ENCODE peak calls at places on chromosome 18, in five cellular contexts. L is H9, U is mesenchymal stem cell, B is trophoblast cell, G is H1. Q is an unnamed sample.

GRCh38 chr18:3655637-3656050 is 205.7 kb downstream of the TGIF1 start:
- DNase-seq in G (no peak), B (no peak), L (no peak), U (no peak), Q (no peak)

GRCh38 chr18:14999085-14999975 is 251.4 kb downstream of the ANKRD30B start:
- DNase-seq in B (no peak), U (no peak), G (peak), L (no peak), Q (no peak)

GRCh38 chr18:37398248-37398920 is 167.2 kb downstream of the CELF4 start:
- DNase-seq in G (no peak), U (peak), L (no peak), B (no peak), Q (no peak)

GRCh38 chr18:75727479-75727878 is 300.0 kb upstream of the SMIM21 start:
- DNase-seq in B (no peak), U (peak), L (peak), G (peak), Q (peak)

GRCh38 chr18:62486290-62486964 is 36.4 kb upstream of the ZCCHC2 start:
- DNase-seq in B (peak), L (no peak), U (peak), G (no peak), Q (no peak)

GRCh38 chr18:43596106-43596712 is 318.9 kb upstream of the SYT4 start:
- DNase-seq in B (no peak), L (no peak), U (peak), G (no peak), Q (peak)

GRCh38 chr18:74155276-74155675 is 7.0 kb downstream of the TIMM21 start:
- DNase-seq in U (no peak), B (no peak), L (no peak), G (no peak), Q (no peak)

GRCh38 chr18:36315736-36316135 is 18.2 kb downstream of the FHOD3 start:
- DNase-seq in L (peak), G (peak), B (no peak), U (peak), Q (no peak)

GRCh38 chr18:8428951-8429350 is 180.3 kb upstream of the RAB12 start:
- DNase-seq in B (no peak), G (no peak), L (no peak), U (no peak), Q (no peak)

GRCh38 chr18:48720655-48721025 is 181.8 kb downstream of the CTIF start:
- DNase-seq in L (no peak), B (no peak), U (no peak), G (no peak), Q (no peak)

GRCh38 chr18:48723016-48723415 is 184.2 kb downstream of the CTIF start:
- DNase-seq in B (no peak), U (no peak), L (no peak), G (no peak), Q (no peak)

GRCh38 chr18:48719388-48719787 is 180.6 kb downstream of the CTIF start:
- DNase-seq in L (no peak), G (no peak), B (no peak), U (no peak), Q (no peak)

GRCh38 chr18:48719988-48720654 is 181.3 kb downstream of the CTIF start:
- DNase-seq in B (no peak), G (no peak), L (no peak), U (peak), Q (no peak)

DNA sequence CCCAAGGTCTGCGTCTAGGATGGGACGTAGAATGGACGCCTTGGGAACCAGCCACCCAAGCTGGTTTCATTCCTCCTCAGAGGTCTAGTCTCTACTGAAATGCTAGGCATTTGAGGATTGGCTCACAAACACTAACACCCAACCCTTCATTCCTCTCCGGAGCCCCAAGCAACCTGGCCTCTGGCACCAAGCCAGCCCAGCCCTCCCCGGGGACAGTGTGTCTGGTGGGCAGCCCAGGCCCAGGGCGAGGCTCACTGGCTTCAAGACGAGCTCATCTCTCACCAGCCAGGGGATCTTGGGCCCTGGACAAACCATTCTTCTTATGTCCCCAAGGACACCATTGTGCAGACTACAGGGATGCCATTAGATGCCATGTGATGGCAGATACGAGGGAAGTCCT is 182.5 kb downstream of the CTIF start:
- DNase-seq in G (no peak), B (no peak), L (no peak), U (no peak), Q (no peak)
- H2BK120ac ChIP-seq in G (no peak), B (no peak), L (no peak), U (no peak), Q (no peak)

GRCh38 chr18:56389190-56389589 is 249.2 kb downstream of the TXNL1 start:
- DNase-seq in U (no peak), G (no peak), L (no peak), B (no peak), Q (no peak)

GRCh38 chr18:56393870-56394269 is 244.5 kb downstream of the TXNL1 start:
- DNase-seq in G (no peak), L (no peak), B (no peak), U (no peak), Q (no peak)

GRCh38 chr18:56388571-56388970 is 249.8 kb downstream of the TXNL1 start:
- DNase-seq in G (no peak), U (no peak), L (no peak), B (no peak), Q (no peak)

GRCh38 chr18:56386856-56387255 is 251.5 kb downstream of the TXNL1 start:
- DNase-seq in U (no peak), G (no peak), L (no peak), B (no peak), Q (no peak)

GRCh38 chr18:56391933-56392590 is 246.3 kb downstream of the TXNL1 start:
- DNase-seq in B (no peak), U (no peak), G (no peak), L (no peak), Q (no peak)
- H2BK12ac ChIP-seq in B (no peak), U (no peak), G (no peak), L (no peak), Q (no peak)

DNA sequence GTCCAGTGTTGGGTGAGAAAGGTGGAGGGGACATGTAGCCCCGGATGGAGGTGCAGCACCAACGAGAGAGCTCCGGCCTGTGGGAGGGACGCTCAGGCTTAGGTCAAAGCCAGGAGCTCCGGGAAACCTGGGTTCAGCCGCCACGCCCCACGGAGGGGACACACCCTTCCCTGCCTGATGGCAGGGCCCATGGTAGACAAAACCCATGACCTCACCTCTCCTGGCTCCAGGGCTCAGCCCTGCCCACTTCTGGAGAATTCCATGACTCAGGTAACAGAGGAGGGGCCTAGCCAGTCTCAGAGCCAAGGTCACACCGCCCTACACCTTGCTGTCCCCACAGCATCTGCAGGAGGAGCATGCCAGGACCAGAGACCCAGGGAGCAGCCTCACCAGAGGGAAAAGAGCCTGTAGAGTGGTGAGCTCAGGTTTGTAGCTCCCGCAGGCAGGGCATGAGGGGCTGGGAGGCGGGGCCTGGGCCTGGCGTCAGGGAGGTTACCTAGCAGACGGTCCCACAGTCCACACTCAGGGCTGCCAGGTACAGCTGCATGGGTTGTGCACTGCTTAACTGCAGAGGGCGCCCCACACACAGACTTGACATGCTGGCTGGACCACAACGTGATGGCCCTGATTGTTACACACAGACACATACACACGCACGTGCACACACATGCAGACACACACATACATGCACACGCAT is 70.8 kb upstream of the SMAD7 start:
- DNase-seq in G (peak), B (peak), L (peak), U (peak), Q (no peak)
- H2BK120ac ChIP-seq in G (no peak), B (peak), L (no peak), U (no peak), Q (peak)

DNA sequence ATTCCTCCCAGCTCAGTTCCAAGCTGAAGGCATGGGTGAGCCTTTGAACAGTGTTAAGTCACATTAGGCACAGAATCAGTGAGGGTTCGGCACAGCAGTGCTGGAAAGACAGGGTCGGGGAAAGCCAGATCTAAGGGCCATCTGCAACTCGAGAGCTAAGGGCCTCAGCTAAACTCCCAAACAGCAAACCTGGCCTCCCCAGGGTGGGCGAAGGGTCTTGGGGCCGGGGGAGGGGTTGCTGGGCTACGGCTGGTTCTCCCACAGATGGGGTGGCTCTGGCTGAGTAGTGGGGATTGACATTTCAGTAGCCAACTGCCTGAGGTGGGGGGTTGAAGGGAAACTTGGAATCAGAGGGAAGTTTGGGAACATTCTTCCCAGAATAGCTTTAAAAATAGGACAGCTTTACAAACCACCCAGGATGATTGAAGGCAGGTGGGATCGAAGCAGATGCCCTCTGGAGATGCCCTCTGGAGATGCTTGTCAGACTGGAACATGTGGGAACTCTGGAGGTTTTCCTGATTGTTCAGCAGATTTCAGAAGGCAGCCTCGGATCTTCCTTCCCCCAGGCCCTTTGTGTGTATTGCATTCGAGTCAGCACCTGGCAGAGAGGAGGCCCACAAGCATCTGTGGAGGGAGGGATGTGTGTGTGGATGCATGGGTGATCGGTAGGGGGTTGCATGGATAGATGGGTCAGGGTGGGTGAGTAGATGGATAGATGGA is 156.4 kb downstream of the SMAD7 start:
- DNase-seq in B (no peak), G (no peak), L (no peak), U (no peak), Q (no peak)
- H2BK12ac ChIP-seq in B (peak), G (no peak), L (no peak), U (no peak), Q (no peak)

DNA sequence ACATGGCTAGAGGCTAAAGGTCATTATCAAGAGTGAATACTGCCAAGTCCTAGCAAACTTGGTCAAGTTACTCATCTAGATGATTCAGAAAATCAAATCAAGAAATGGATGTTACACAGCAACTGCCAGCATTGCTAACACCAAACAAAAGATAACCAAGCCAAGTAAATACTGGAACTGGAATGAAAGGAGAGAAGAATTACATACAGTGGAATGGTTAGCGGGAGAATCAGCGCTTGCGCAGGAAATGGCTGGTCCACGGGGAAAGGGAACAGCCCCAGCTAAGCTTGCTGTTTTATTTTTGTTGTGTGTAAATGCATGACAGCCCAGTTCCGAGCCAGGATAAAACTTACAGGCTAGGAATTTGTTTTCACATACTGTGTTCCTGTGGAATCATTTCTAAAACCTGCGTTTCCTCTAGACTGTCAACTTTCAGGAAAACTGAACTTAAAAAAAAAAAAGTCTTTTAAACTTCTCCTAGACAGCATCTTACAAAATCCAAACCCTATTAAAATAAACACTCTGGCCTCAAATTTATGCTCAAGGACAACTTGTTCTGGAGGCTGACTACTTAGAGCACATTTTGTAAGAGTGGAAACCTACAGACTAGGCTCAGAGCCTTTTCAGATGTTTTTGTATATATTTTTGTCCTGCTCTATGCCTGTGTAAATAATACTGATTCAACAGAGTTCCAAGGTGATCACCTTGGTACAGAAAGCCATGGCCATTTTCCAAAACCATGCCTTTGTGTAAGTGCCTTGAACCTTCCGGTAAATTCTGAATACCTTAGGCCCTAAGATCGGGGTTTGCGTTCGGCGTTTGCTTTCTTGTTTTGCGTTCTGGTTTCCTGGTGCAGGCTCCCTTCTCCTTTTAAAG is 30.7 kb upstream of the TXNDC2 start:
- DNase-seq in L (no peak), U (peak), B (no peak), G (no peak), Q (no peak)
- H2BK120ac ChIP-seq in L (no peak), U (peak), B (no peak), G (no peak), Q (no peak)

DNA sequence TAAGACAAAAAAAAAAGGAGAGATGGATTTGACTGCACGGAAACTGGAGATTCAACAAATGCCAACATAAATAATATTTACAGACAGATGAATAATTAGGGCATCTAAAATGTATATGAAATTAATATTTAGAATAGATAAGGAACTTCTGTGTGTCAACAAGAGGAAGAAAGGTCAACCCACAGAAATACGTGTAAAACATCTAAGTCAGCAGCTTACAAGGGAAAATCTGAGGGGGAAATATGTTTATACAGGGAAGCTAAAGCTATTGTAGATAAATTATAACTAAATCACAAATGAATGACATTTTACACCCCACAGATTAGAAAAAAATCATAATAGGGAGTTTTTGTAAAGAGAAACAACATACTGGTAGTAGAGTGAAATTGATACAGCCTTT is 159.9 kb downstream of the PIEZO2 start:
- DNase-seq in B (no peak), G (no peak), L (no peak), U (no peak), Q (no peak)
- H2BK12ac ChIP-seq in B (no peak), G (no peak), L (no peak), U (no peak), Q (no peak)

DNA sequence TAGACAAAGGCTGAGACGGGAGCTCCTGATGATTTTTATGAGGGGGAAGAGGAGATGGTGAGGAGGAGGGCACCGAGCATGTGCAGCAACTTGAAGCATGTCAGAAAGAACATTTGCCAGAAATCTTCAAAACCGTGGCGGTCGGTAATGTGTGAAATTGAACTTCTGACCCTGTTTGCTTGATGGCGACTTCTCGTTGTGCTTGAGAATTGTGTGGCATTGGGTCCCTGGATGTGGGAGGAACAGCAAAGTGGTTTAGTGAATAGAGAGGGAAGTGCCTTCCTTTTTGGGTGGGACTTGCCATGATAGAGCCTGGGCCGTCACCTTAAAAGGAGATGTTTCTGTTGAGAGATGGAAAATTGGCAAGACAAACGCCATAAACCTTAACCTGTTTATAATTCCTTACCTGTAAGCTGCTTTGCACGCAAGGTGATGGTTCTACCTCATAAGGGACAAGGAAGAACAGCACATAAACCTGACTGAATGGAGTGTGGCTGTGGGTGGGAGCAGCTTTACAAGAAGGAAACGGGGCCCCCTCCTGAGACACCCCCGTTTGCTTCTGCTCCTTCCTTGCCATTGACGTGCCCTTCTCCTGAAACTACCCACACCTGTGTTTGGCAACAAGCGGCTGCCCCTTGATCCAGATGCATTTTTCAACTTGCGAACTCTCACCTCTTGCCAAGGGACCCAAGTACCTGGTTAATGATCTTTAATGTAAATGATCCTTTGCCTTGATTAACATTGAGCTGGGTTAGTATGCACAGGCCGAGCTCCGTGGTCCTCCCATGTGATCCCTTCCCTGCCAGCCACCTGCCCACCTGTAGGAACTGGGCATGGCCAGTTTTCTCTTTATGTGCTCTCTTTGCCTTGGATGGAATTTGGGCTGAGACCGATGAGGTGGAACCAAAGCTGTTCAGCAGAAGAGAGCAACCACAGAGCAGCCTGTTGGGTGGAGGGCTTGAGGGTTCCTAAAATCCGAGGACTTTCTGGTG is 153.2 kb downstream of the NEDD4L start:
- DNase-seq in B (no peak), U (no peak), L (no peak), G (no peak), Q (no peak)
- H2BK120ac ChIP-seq in B (no peak), U (no peak), L (no peak), G (no peak), Q (no peak)